ENCODE peak calls at places on chromosomes 3 and 15, in five cellular contexts. Q, A, P, S and N are unnamed samples.
A peak's percentile ranks its signal among the peaks of the same experiment; 100 is the strongest.

GRCh38 chr3:100216713-100217112 is 44.1 kb upstream of the TBC1D23 start:
- DNase-seq in A (peak; percentile 57), P (no peak), S (no peak), Q (peak; percentile 68), N (no peak)

GRCh38 chr3:110925804-110926203 is 145.8 kb upstream of the NECTIN3 start:
- DNase-seq in A (no peak), P (no peak), Q (no peak), S (no peak), N (no peak)

GRCh38 chr15:41824062-41824745 is 3.7 kb upstream of the JMJD7 start:
- DNase-seq in A (no peak), S (no peak), P (no peak), Q (no peak), N (no peak)

GRCh38 chr15:59160880-59161593 is 45.6 kb upstream of the LDHAL6B start:
- DNase-seq in S (peak; percentile 59), A (peak; percentile 26), P (no peak), Q (peak; percentile 20), N (no peak)

GRCh38 chr3:24773798-24774197 is 279.1 kb upstream of the THRB start:
- DNase-seq in Q (peak; percentile 41), P (peak; percentile 18), S (peak; percentile 77), A (peak; percentile 68), N (peak; percentile 40)

GRCh38 chr3:127680146-127680661 is 7.5 kb downstream of the ABTB1 start:
- DNase-seq in P (no peak), S (no peak), Q (no peak), A (no peak), N (no peak)

GRCh38 chr15:98713585-98714001 is 65.3 kb downstream of the IGF1R start:
- DNase-seq in A (peak; percentile 55), P (peak; percentile 41), S (no peak), Q (no peak), N (no peak)

GRCh38 chr3:128426128-128426921 is 40.4 kb downstream of the DNAJB8 start:
- DNase-seq in A (peak; percentile 69), Q (no peak), S (peak; percentile 17), P (peak; percentile 28), N (peak; percentile 28)

GRCh38 chr3:195100903-195101591 is 169.9 kb downstream of the XXYLT1 start:
- DNase-seq in S (no peak), Q (peak; percentile 55), A (peak; percentile 38), P (peak; percentile 29), N (no peak)

GRCh38 chr15:98567951-98568350 is 80.4 kb upstream of the IGF1R start:
- DNase-seq in Q (no peak), S (no peak), P (no peak), A (no peak), N (no peak)

GRCh38 chr3:183584246-183584913 is 28.9 kb upstream of the KLHL6 start:
- DNase-seq in S (no peak), A (peak; percentile 58), P (peak; percentile 27), Q (peak; percentile 53), N (peak; percentile 45)

GRCh38 chr3:181278468-181279238 is 289.1 kb upstream of the DNAJC19 start:
- DNase-seq in Q (no peak), S (no peak), A (no peak), P (no peak), N (no peak)

GRCh38 chr3:99706410-99706809 is 68.0 kb downstream of the COL8A1 start:
- DNase-seq in Q (peak; percentile 21), S (no peak), A (no peak), P (peak; percentile 12), N (no peak)

GRCh38 chr15:73051402-73051810 is 857 bp upstream of the NEO1 start:
- DNase-seq in P (peak; percentile 78), S (no peak), A (no peak), Q (no peak), N (peak; percentile 60)

GRCh38 chr15:71375934-71376333 is 260.7 kb downstream of the THSD4 start:
- DNase-seq in S (no peak), Q (peak; percentile 36), A (peak; percentile 47), P (no peak), N (no peak)

GRCh38 chr3:185297867-185298266 is 44.0 kb upstream of the EHHADH start:
- DNase-seq in Q (no peak), P (no peak), S (no peak), A (no peak), N (no peak)

GRCh38 chr3:192409838-192410683 is 317.3 kb downstream of the FGF12 start:
- DNase-seq in P (no peak), Q (no peak), S (peak; percentile 45), A (peak; percentile 3), N (no peak)

GRCh38 chr3:132554437-132554836 is 42.6 kb upstream of the ACKR4 start:
- DNase-seq in S (peak; percentile 2), P (no peak), Q (peak; percentile 51), A (no peak), N (no peak)

GRCh38 chr15:70710714-70711113 is 52.6 kb downstream of the UACA start:
- DNase-seq in P (no peak), Q (no peak), S (no peak), A (no peak), N (no peak)

GRCh38 chr3:42772670-42773408 is at the start of gene CCDC13:
- DNase-seq in S (peak; percentile 70), A (peak; percentile 94), P (peak; percentile 93), Q (peak; percentile 84), N (peak; percentile 62)

GRCh38 chr3:155232605-155233004 is 60.9 kb downstream of the STRIT1 start:
- DNase-seq in S (peak; percentile 6), P (peak; percentile 19), A (peak; percentile 95), Q (peak; percentile 92), N (peak; percentile 5)

GRCh38 chr15:44286814-44287555 is 1.5 kb upstream of the GOLM2 start:
- DNase-seq in P (no peak), Q (no peak), A (peak; percentile 54), S (no peak), N (no peak)

GRCh38 chr3:2098398-2099027 is at the start of gene CNTN4:
- DNase-seq in A (peak; percentile 16), S (peak; percentile 23), P (peak; percentile 84), Q (no peak), N (peak; percentile 10)

GRCh38 chr3:14680716-14681115 is 5.8 kb downstream of the C3orf20 start:
- DNase-seq in S (no peak), P (no peak), A (no peak), Q (peak; percentile 18), N (no peak)

GRCh38 chr15:92097473-92098178 is 244.1 kb downstream of the SLCO3A1 start:
- DNase-seq in P (peak; percentile 46), Q (peak; percentile 46), S (peak; percentile 52), A (peak; percentile 77), N (peak; percentile 58)

GRCh38 chr3:8840556-8840955 is 71.1 kb upstream of the OXTR start:
- DNase-seq in S (peak; percentile 45), P (no peak), Q (peak; percentile 89), A (no peak), N (no peak)

GRCh38 chr3:63753567-63753966 is 65.5 kb upstream of the C3orf49 start:
- DNase-seq in S (no peak), Q (peak; percentile 31), A (peak; percentile 48), P (no peak), N (peak; percentile 48)

GRCh38 chr3:148006508-148006907 is 597.3 kb downstream of the ZIC1 start:
- DNase-seq in P (no peak), Q (peak; percentile 58), A (peak; percentile 89), S (no peak), N (no peak)

GRCh38 chr15:67105065-67105951 is 39.9 kb downstream of the SMAD3 start:
- DNase-seq in A (peak; percentile 98), P (peak; percentile 58), S (peak; percentile 97), Q (peak; percentile 99), N (peak; percentile 80)

GRCh38 chr15:67107014-67107812 is 41.8 kb downstream of the SMAD3 start:
- DNase-seq in A (peak; percentile 99), Q (peak; percentile 100), S (peak; percentile 100), P (peak; percentile 77), N (peak; percentile 88)

GRCh38 chr15:67106764-67107013 is 41.3 kb downstream of the SMAD3 start:
- DNase-seq in Q (no peak), S (no peak), A (no peak), P (no peak), N (no peak)

GRCh38 chr15:67104453-67104852 is 39.1 kb downstream of the SMAD3 start:
- DNase-seq in S (no peak), Q (no peak), P (no peak), A (no peak), N (no peak)

DNA sequence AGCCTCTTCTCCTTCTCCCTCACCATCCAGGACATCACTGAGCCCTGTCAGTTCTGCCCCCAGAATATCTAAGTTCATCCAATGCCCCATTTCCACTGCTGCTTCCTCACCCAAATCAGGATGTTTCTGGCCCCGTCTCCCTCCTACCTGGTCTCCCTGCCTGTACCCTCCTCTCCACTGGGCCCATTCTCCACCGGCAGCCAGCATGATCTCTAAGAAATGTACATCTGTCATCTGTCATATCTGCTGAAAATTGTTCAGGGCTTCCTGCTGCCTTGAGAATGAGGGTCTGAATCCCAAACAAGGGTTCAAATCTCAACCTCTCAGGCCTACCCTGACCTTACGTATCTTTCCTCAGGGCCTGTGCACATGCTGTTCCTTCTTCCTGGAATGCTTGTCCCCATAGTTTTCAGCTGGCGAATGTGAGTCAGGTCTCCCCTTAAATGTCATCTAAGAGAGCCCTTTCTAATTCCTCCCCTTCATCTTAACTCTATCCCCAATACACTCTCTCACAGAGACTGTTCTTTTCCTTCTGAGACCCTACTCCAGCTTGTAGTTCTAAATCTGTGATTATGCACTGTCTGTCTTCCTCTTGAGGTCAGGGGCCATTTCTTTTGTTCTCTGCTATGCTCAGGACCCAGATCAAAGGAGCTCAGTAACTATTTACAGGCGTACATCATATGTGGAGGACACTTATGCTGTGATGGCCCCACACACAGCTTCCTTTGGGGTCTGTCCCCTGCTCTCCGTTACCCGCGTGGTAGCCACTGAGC is 40.8 kb downstream of the SMAD3 start:
- DNase-seq in Q (no peak), P (no peak), S (no peak), A (no peak), N (no peak)
- H3K4me1 ChIP-seq in Q (peaks cover 75% of the 10 kb centered on the region), P (peaks cover 72% of the 10 kb centered on the region), S (peaks cover 97% of the 10 kb centered on the region), A (peaks cover 72% of the 10 kb centered on the region), N (peaks cover 44% of the 10 kb centered on the region)

DNA sequence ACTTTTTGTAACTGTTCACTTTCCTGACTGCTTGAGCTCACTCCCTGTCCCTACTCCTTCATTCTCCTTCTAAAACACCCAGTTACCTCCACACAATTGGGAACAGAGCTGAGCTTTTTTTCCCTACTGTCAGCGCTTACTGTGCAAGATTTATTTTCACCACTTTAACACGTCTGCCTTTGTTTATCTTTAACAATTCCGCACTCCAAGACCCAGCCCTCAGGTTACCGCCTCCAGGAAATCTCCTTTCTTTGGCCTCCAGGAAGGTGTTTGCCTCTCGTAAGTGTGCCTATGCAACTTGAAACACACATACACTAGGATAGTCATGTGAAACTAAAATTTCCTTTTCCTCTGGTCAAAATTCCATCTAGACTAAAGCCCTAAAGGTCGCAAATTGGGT is 271.9 kb upstream of the TPRG1 start:
- DNase-seq in Q (no peak), S (no peak), A (no peak), P (no peak), N (no peak)
- H3K27ac ChIP-seq in Q (no peak overlapping the region), S (peak overlapping the region; percentile 62), A (peak overlapping the region; percentile 81), P (no peak overlapping the region), N (no peak overlapping the region)

GRCh38 chr3:115790759-115791158 is 167.4 kb downstream of the GAP43 start:
- DNase-seq in A (peak; percentile 98), S (peak; percentile 96), P (no peak), Q (peak; percentile 99), N (peak; percentile 52)
- H3K4me3 ChIP-seq in A (no peak overlapping the region), S (no peak overlapping the region), P (no peak overlapping the region), Q (no peak overlapping the region), N (no peak overlapping the region)

DNA sequence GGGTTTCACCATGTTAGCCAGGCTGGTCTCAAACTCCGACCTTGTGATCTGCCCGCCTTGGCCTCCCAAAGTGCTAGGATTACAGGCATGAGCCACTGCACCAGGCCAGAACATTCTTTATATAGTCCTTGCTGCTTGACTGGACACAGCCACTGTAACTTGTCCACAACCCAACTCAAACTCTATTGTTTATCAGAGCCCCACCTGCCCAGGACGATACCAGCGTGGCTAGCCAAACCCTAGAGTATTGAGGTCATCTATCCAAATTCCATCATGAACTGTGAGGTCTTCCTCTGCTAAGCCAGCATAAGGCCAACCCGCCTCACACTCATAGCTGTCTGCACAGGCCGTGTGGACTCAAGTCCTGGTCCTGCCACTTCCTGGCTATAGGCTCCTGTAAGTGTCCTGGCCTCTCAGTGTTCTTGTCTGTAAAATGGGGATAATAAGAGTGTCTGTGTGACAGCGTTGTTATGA is 63.9 kb downstream of the DAPK2 start:
- DNase-seq in Q (no peak), A (no peak), P (peak; percentile 2), S (no peak), N (no peak)
- H3K4me1 ChIP-seq in Q (peaks cover 13% of the 10 kb centered on the region), A (peaks cover 17% of the 10 kb centered on the region), P (peaks cover 16% of the 10 kb centered on the region), S (peaks cover 6% of the 10 kb centered on the region), N (peaks cover 13% of the 10 kb centered on the region)